ENCODE peak calls at places on chromosomes 5 and 9, in eight cellular contexts. One of them, this sample, is unnamed. For H3K27me3, the result is how much of the 10 kb centered on the place peaks cover.

GRCh38 chr9:131310833-131311554 is 21.5 kb downstream of the PLPP7 start:
- DNase-seq in upper lobe of left lung: no peak
- DNase-seq in GM12878: no peak
- DNase-seq in WERI-Rb-1: no peak
- DNase-seq in Peyer's patch: no peak
- DNase-seq in adrenal gland: no peak
- DNase-seq in right cardiac atrium: peak
- DNase-seq in tibial nerve: no peak
- DNase-seq in this sample: peak

GRCh38 chr9:122213589-122214413 is 15.0 kb downstream of the LHX6 start:
- DNase-seq in GM12878: no peak
- DNase-seq in tibial nerve: no peak
- DNase-seq in WERI-Rb-1: peak
- DNase-seq in adrenal gland: peak
- DNase-seq in right cardiac atrium: no peak
- DNase-seq in Peyer's patch: peak
- DNase-seq in upper lobe of left lung: peak
- DNase-seq in this sample: peak

GRCh38 chr5:39394946-39395345 is 29.8 kb downstream of the DAB2 start:
- DNase-seq in GM12878: no peak
- DNase-seq in tibial nerve: no peak
- DNase-seq in upper lobe of left lung: no peak
- DNase-seq in right cardiac atrium: no peak
- DNase-seq in WERI-Rb-1: no peak
- DNase-seq in adrenal gland: no peak
- DNase-seq in Peyer's patch: no peak
- DNase-seq in this sample: no peak

GRCh38 chr5:73295447-73295846 is 122.5 kb downstream of the TMEM174 start:
- DNase-seq in Peyer's patch: no peak
- DNase-seq in tibial nerve: no peak
- DNase-seq in adrenal gland: no peak
- DNase-seq in upper lobe of left lung: no peak
- DNase-seq in WERI-Rb-1: peak
- DNase-seq in right cardiac atrium: no peak
- DNase-seq in GM12878: no peak
- DNase-seq in this sample: no peak

GRCh38 chr9:36935332-36935731 is 98.7 kb downstream of the PAX5 start:
- DNase-seq in GM12878: peak
- DNase-seq in upper lobe of left lung: no peak
- DNase-seq in right cardiac atrium: no peak
- DNase-seq in adrenal gland: no peak
- DNase-seq in tibial nerve: no peak
- DNase-seq in WERI-Rb-1: no peak
- DNase-seq in Peyer's patch: no peak
- DNase-seq in this sample: no peak

GRCh38 chr9:115373000-115373709 is 255.2 kb upstream of the TNC start:
- DNase-seq in upper lobe of left lung: no peak
- DNase-seq in adrenal gland: no peak
- DNase-seq in right cardiac atrium: no peak
- DNase-seq in tibial nerve: no peak
- DNase-seq in Peyer's patch: no peak
- DNase-seq in GM12878: peak
- DNase-seq in WERI-Rb-1: no peak
- DNase-seq in this sample: no peak

GRCh38 chr5:63401434-63402046 is 560.7 kb downstream of the HTR1A start:
- DNase-seq in right cardiac atrium: peak
- DNase-seq in tibial nerve: peak
- DNase-seq in WERI-Rb-1: peak
- DNase-seq in GM12878: peak
- DNase-seq in upper lobe of left lung: no peak
- DNase-seq in Peyer's patch: no peak
- DNase-seq in adrenal gland: peak
- DNase-seq in this sample: no peak

GRCh38 chr5:141825836-141826560 is 52.2 kb downstream of the PCDH1 start:
- DNase-seq in right cardiac atrium: no peak
- DNase-seq in GM12878: no peak
- DNase-seq in WERI-Rb-1: peak
- DNase-seq in adrenal gland: no peak
- DNase-seq in tibial nerve: no peak
- DNase-seq in Peyer's patch: no peak
- DNase-seq in upper lobe of left lung: no peak
- DNase-seq in this sample: no peak

GRCh38 chr5:139194486-139194885 is 3.7 kb downstream of the SIL1 start:
- DNase-seq in adrenal gland: no peak
- DNase-seq in right cardiac atrium: no peak
- DNase-seq in upper lobe of left lung: no peak
- DNase-seq in tibial nerve: no peak
- DNase-seq in GM12878: no peak
- DNase-seq in Peyer's patch: no peak
- DNase-seq in WERI-Rb-1: peak
- DNase-seq in this sample: no peak

GRCh38 chr5:39605966-39606591 is 181.3 kb upstream of the DAB2 start:
- DNase-seq in right cardiac atrium: no peak
- DNase-seq in Peyer's patch: no peak
- DNase-seq in tibial nerve: no peak
- DNase-seq in adrenal gland: no peak
- DNase-seq in upper lobe of left lung: no peak
- DNase-seq in WERI-Rb-1: no peak
- DNase-seq in GM12878: no peak
- DNase-seq in this sample: no peak

GRCh38 chr9:105341784-105342183 is 97.3 kb downstream of the SLC44A1 start:
- DNase-seq in WERI-Rb-1: no peak
- DNase-seq in GM12878: no peak
- DNase-seq in tibial nerve: no peak
- DNase-seq in Peyer's patch: no peak
- DNase-seq in upper lobe of left lung: no peak
- DNase-seq in adrenal gland: no peak
- DNase-seq in right cardiac atrium: no peak
- DNase-seq in this sample: peak

GRCh38 chr5:130868186-130868821 is 296.8 kb downstream of the HINT1 start:
- DNase-seq in tibial nerve: no peak
- DNase-seq in GM12878: no peak
- DNase-seq in upper lobe of left lung: no peak
- DNase-seq in adrenal gland: no peak
- DNase-seq in Peyer's patch: no peak
- DNase-seq in right cardiac atrium: no peak
- DNase-seq in WERI-Rb-1: no peak
- DNase-seq in this sample: no peak

GRCh38 chr5:32126691-32127090 is 47.4 kb downstream of the GOLPH3 start:
- DNase-seq in upper lobe of left lung: no peak
- DNase-seq in tibial nerve: no peak
- DNase-seq in Peyer's patch: no peak
- DNase-seq in right cardiac atrium: no peak
- DNase-seq in adrenal gland: no peak
- DNase-seq in WERI-Rb-1: no peak
- DNase-seq in GM12878: no peak
- DNase-seq in this sample: no peak

GRCh38 chr5:8842906-8843590 is 702.8 kb downstream of the SEMA5A start:
- DNase-seq in adrenal gland: no peak
- DNase-seq in Peyer's patch: no peak
- DNase-seq in tibial nerve: peak
- DNase-seq in WERI-Rb-1: peak
- DNase-seq in GM12878: no peak
- DNase-seq in upper lobe of left lung: no peak
- DNase-seq in right cardiac atrium: no peak
- DNase-seq in this sample: no peak

GRCh38 chr9:4507731-4508130 is 17.5 kb downstream of the SLC1A1 start:
- DNase-seq in right cardiac atrium: no peak
- DNase-seq in tibial nerve: no peak
- DNase-seq in Peyer's patch: no peak
- DNase-seq in upper lobe of left lung: no peak
- DNase-seq in WERI-Rb-1: no peak
- DNase-seq in GM12878: no peak
- DNase-seq in adrenal gland: no peak
- DNase-seq in this sample: no peak

GRCh38 chr9:4509590-4509984 is 19.3 kb downstream of the SLC1A1 start:
- DNase-seq in adrenal gland: no peak
- DNase-seq in Peyer's patch: no peak
- DNase-seq in right cardiac atrium: no peak
- DNase-seq in WERI-Rb-1: no peak
- DNase-seq in upper lobe of left lung: no peak
- DNase-seq in tibial nerve: no peak
- DNase-seq in GM12878: no peak
- DNase-seq in this sample: no peak

GRCh38 chr9:4508246-4508906 is 18.1 kb downstream of the SLC1A1 start:
- DNase-seq in WERI-Rb-1: no peak
- DNase-seq in right cardiac atrium: no peak
- DNase-seq in adrenal gland: no peak
- DNase-seq in upper lobe of left lung: no peak
- DNase-seq in Peyer's patch: peak
- DNase-seq in GM12878: no peak
- DNase-seq in tibial nerve: no peak
- DNase-seq in this sample: no peak

GRCh38 chr9:4510546-4511322 is 20.5 kb downstream of the SLC1A1 start:
- DNase-seq in WERI-Rb-1: no peak
- DNase-seq in upper lobe of left lung: no peak
- DNase-seq in GM12878: no peak
- DNase-seq in tibial nerve: no peak
- DNase-seq in Peyer's patch: no peak
- DNase-seq in adrenal gland: no peak
- DNase-seq in right cardiac atrium: no peak
- DNase-seq in this sample: no peak

DNA sequence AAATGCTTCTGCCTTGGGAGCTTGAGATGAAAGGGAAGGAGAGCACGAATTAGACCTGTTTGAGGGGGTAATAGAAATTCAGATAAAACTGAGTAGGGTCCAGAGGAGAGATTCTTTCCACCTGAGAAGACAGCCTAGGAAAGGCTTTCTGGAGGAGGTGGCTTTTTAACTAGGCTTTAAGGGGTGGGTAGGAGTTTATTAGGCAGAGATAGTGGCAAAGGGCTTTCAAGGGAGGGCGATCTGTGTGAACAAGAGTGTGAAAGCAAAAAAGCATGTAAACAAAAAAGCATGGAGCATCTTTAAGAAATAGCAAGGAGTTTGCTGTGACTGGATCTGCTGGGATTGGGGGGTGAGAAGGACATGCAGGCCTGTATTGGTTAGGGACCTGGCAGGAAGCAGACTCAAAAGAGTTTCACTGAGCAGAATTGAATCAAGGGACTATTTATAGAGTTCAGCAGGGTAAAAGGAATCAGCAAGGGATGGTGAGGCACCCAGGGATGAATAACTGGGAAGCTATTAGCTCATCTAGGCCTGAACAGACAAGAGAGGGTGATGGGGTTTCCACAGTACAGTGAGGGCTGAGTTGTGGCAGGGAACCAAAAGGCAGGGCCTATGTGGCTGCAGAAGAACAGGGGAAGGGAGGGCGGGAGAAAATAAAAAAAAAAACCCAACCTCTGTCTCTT is 18.8 kb downstream of the SLC1A1 start:
- DNase-seq in adrenal gland: no peak
- DNase-seq in WERI-Rb-1: no peak
- DNase-seq in upper lobe of left lung: no peak
- DNase-seq in tibial nerve: no peak
- DNase-seq in GM12878: no peak
- DNase-seq in right cardiac atrium: no peak
- DNase-seq in Peyer's patch: no peak
- DNase-seq in this sample: no peak
- H3K4me3 ChIP-seq in adrenal gland: no peak
- H3K4me3 ChIP-seq in WERI-Rb-1: no peak
- H3K4me3 ChIP-seq in upper lobe of left lung: no peak
- H3K4me3 ChIP-seq in tibial nerve: no peak
- H3K4me3 ChIP-seq in GM12878: no peak
- H3K4me3 ChIP-seq in right cardiac atrium: no peak
- H3K4me3 ChIP-seq in Peyer's patch: no peak
- H3K4me3 ChIP-seq in this sample: no peak

GRCh38 chr9:97060796-97061195 is 21.9 kb upstream of the CTSV start:
- DNase-seq in upper lobe of left lung: no peak
- DNase-seq in GM12878: no peak
- DNase-seq in tibial nerve: no peak
- DNase-seq in adrenal gland: no peak
- DNase-seq in Peyer's patch: no peak
- DNase-seq in WERI-Rb-1: no peak
- DNase-seq in right cardiac atrium: no peak
- DNase-seq in this sample: no peak
- H3K27me3 ChIP-seq in upper lobe of left lung: under half
- H3K27me3 ChIP-seq in GM12878: under half
- H3K27me3 ChIP-seq in tibial nerve: under half
- H3K27me3 ChIP-seq in adrenal gland: under half
- H3K27me3 ChIP-seq in Peyer's patch: under half
- H3K27me3 ChIP-seq in WERI-Rb-1: under half
- H3K27me3 ChIP-seq in right cardiac atrium: under half
- H3K27me3 ChIP-seq in this sample: under half

GRCh38 chr5:96896285-96896711 is 20.0 kb downstream of the ERAP2 start:
- DNase-seq in adrenal gland: no peak
- DNase-seq in GM12878: no peak
- DNase-seq in upper lobe of left lung: no peak
- DNase-seq in Peyer's patch: no peak
- DNase-seq in tibial nerve: no peak
- DNase-seq in right cardiac atrium: no peak
- DNase-seq in WERI-Rb-1: no peak
- DNase-seq in this sample: no peak
- H3K4me3 ChIP-seq in adrenal gland: no peak
- H3K4me3 ChIP-seq in GM12878: peak
- H3K4me3 ChIP-seq in upper lobe of left lung: no peak
- H3K4me3 ChIP-seq in Peyer's patch: peak
- H3K4me3 ChIP-seq in tibial nerve: no peak
- H3K4me3 ChIP-seq in right cardiac atrium: no peak
- H3K4me3 ChIP-seq in WERI-Rb-1: no peak
- H3K4me3 ChIP-seq in this sample: peak

GRCh38 chr5:76717222-76718083 is 1.5 kb downstream of the F2R start:
- DNase-seq in upper lobe of left lung: no peak
- DNase-seq in adrenal gland: no peak
- DNase-seq in Peyer's patch: no peak
- DNase-seq in GM12878: no peak
- DNase-seq in WERI-Rb-1: no peak
- DNase-seq in right cardiac atrium: no peak
- DNase-seq in tibial nerve: no peak
- DNase-seq in this sample: no peak
- H3K27me3 ChIP-seq in upper lobe of left lung: under half
- H3K27me3 ChIP-seq in adrenal gland: under half
- H3K27me3 ChIP-seq in Peyer's patch: under half
- H3K27me3 ChIP-seq in GM12878: under half
- H3K27me3 ChIP-seq in WERI-Rb-1: under half
- H3K27me3 ChIP-seq in right cardiac atrium: under half
- H3K27me3 ChIP-seq in tibial nerve: under half
- H3K27me3 ChIP-seq in this sample: under half

GRCh38 chr5:148416921-148417320 is 33.2 kb downstream of the FBXO38 start:
- DNase-seq in GM12878: no peak
- DNase-seq in right cardiac atrium: no peak
- DNase-seq in upper lobe of left lung: no peak
- DNase-seq in adrenal gland: no peak
- DNase-seq in tibial nerve: no peak
- DNase-seq in WERI-Rb-1: no peak
- DNase-seq in Peyer's patch: no peak
- DNase-seq in this sample: no peak
- H3K4me3 ChIP-seq in GM12878: no peak
- H3K4me3 ChIP-seq in right cardiac atrium: no peak
- H3K4me3 ChIP-seq in upper lobe of left lung: no peak
- H3K4me3 ChIP-seq in adrenal gland: no peak
- H3K4me3 ChIP-seq in tibial nerve: no peak
- H3K4me3 ChIP-seq in WERI-Rb-1: no peak
- H3K4me3 ChIP-seq in Peyer's patch: no peak
- H3K4me3 ChIP-seq in this sample: no peak

GRCh38 chr5:537098-537497 is 12.8 kb upstream of the SLC9A3 start:
- DNase-seq in adrenal gland: no peak
- DNase-seq in WERI-Rb-1: no peak
- DNase-seq in Peyer's patch: no peak
- DNase-seq in right cardiac atrium: peak
- DNase-seq in upper lobe of left lung: peak
- DNase-seq in GM12878: no peak
- DNase-seq in tibial nerve: no peak
- DNase-seq in this sample: no peak
- H3K27me3 ChIP-seq in adrenal gland: half or more
- H3K27me3 ChIP-seq in WERI-Rb-1: under half
- H3K27me3 ChIP-seq in Peyer's patch: under half
- H3K27me3 ChIP-seq in right cardiac atrium: under half
- H3K27me3 ChIP-seq in upper lobe of left lung: under half
- H3K27me3 ChIP-seq in GM12878: under half
- H3K27me3 ChIP-seq in tibial nerve: under half
- H3K27me3 ChIP-seq in this sample: under half

This sample was measured in GM06990.